ENCODE peak calls at places on chromosomes 1 and 21, in five cellular contexts. Q, K, G, N and M are unnamed samples.

GRCh38 chr1:27637052-27637451 is 2.1 kb upstream of the FGR start:
- DNase-seq in Q (no peak), K (no peak), G (no peak), N (peak), M (no peak)

GRCh38 chr21:44946254-44947041 is 6.6 kb downstream of the SLX9 start:
- DNase-seq in Q (no peak), K (no peak), G (no peak), N (no peak), M (no peak)

GRCh38 chr1:54153548-54154439 is 994 bp upstream of the CDCP2 start:
- DNase-seq in Q (peak), K (peak), G (peak), N (peak), M (peak)

GRCh38 chr1:231279081-231279480 is 38.1 kb downstream of the GNPAT start:
- DNase-seq in Q (peak), K (no peak), G (no peak), N (peak), M (peak)

GRCh38 chr1:192579319-192579738 is 3.8 kb downstream of the RGS1 start:
- DNase-seq in Q (peak), K (no peak), G (no peak), N (peak), M (peak)

GRCh38 chr1:25019351-25020172 is 89.5 kb upstream of the RUNX3 start:
- DNase-seq in Q (no peak), K (no peak), G (no peak), N (no peak), M (no peak)

GRCh38 chr1:160665330-160666078 is 18.7 kb upstream of the SLAMF1 start:
- DNase-seq in Q (peak), K (no peak), G (peak), N (no peak), M (no peak)

GRCh38 chr1:212465311-212465710 is 32.6 kb downstream of the NENF start:
- DNase-seq in Q (no peak), K (no peak), G (no peak), N (no peak), M (no peak)

GRCh38 chr1:248788327-248788726 is 32.8 kb upstream of the LYPD8 start:
- DNase-seq in Q (no peak), K (no peak), G (no peak), N (no peak), M (no peak)

GRCh38 chr1:168321945-168322344 is 41.3 kb downstream of the TBX19 start:
- DNase-seq in Q (peak), K (no peak), G (no peak), N (peak), M (peak)

GRCh38 chr1:35691080-35691479 is 27.6 kb downstream of the C1orf216 start:
- DNase-seq in Q (no peak), K (no peak), G (no peak), N (no peak), M (no peak)

GRCh38 chr1:1894354-1895049 is 3.6 kb upstream of the GNB1 start:
- DNase-seq in Q (no peak), K (peak), G (no peak), N (no peak), M (no peak)

GRCh38 chr1:200708769-200709168 is 29.9 kb upstream of the CAMSAP2 start:
- DNase-seq in Q (no peak), K (no peak), G (no peak), N (peak), M (no peak)

GRCh38 chr1:21869620-21870121 is 57.6 kb downstream of the LDLRAD2 start:
- DNase-seq in Q (peak), K (peak), G (peak), N (peak), M (peak)

GRCh38 chr1:199460933-199461332 is 566.6 kb upstream of the NR5A2 start:
- DNase-seq in Q (peak), K (no peak), G (no peak), N (peak), M (peak)

GRCh38 chr1:109923131-109923945 is 12.7 kb downstream of the CSF1 start:
- DNase-seq in Q (no peak), K (peak), G (no peak), N (no peak), M (no peak)

GRCh38 chr1:245262876-245263625 is 108.3 kb downstream of the KIF26B start:
- DNase-seq in Q (no peak), K (no peak), G (no peak), N (no peak), M (no peak)

GRCh38 chr1:19650416-19651140 is 6.5 kb downstream of the NBL1 start:
- DNase-seq in Q (peak), K (no peak), G (peak), N (no peak), M (no peak)

GRCh38 chr1:36453600-36454388 is 3.5 kb upstream of the OSCP1 start:
- DNase-seq in Q (no peak), K (no peak), G (no peak), N (no peak), M (no peak)

GRCh38 chr1:23402286-23403037 is 22.1 kb downstream of the TCEA3 start:
- DNase-seq in Q (no peak), K (peak), G (no peak), N (no peak), M (peak)

GRCh38 chr21:35256468-35256988 is 207.4 kb upstream of the RUNX1 start:
- DNase-seq in Q (peak), K (peak), G (peak), N (peak), M (peak)

GRCh38 chr1:201493757-201494617 is 12.9 kb downstream of the CSRP1 start:
- DNase-seq in Q (peak), K (no peak), G (peak), N (peak), M (peak)

GRCh38 chr1:235822685-235823084 is 44.0 kb downstream of the LYST start:
- DNase-seq in Q (peak), K (no peak), G (no peak), N (peak), M (no peak)

GRCh38 chr1:221912230-221912629 is 170.3 kb upstream of the DUSP10 start:
- DNase-seq in Q (no peak), K (no peak), G (no peak), N (peak), M (peak)

GRCh38 chr1:41810446-41810845 is 108.3 kb downstream of the HIVEP3 start:
- DNase-seq in Q (peak), K (peak), G (no peak), N (peak), M (peak)

GRCh38 chr1:178310685-178311105 is 186.1 kb downstream of the CLEC20A start:
- DNase-seq in Q (peak), K (no peak), G (no peak), N (peak), M (peak)

GRCh38 chr1:245058436-245058835 is 96.3 kb upstream of the KIF26B start:
- DNase-seq in Q (no peak), K (no peak), G (no peak), N (no peak), M (no peak)

GRCh38 chr1:25828491-25828890 is 8.7 kb downstream of the MTFR1L start:
- DNase-seq in Q (no peak), K (no peak), G (no peak), N (no peak), M (no peak)

GRCh38 chr1:153682730-153683129 is 4.2 kb downstream of the NPR1 start:
- DNase-seq in Q (no peak), K (no peak), G (no peak), N (no peak), M (no peak)

DNA sequence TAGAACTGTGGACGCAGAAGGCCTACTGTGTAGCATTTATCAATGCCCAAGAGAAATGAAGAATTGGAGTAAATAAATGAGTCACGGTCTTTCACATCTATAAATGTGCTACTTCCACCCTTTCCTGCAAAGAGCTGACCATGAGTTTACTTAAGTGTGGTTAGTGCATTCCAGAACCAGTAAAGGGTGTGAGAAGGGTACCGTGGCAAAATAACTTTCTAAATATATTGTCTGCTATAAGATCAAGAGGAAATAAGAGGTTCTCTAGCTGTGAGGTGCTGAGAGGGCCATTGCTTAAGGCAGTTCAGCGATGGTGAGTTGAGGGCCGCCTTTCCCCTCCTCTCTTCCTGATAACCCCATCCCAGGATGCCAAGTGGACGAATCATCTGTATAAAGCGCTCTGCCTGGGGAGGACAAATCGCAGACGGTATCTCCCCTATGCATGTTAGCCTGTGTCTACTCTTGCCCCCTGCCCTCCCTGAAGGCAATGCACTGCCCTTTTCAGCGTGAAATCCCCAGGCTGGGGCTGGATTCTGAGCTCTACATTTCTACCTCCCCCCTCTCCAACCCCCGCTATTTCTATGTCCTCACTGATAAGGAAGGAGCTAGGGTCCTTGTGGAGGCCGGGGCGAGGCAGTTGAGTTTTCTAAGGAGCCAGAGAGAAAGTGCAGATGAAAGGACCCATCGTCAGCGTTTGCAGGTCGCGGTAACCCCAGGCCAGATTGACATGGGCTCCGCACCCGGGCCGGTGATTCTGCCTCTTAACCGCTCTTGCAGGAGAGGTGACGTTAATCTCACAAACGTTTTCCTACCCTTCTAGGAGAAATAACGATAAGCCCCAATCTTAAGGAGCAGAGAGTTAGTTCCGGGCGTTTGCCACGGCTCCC is 1.5 kb upstream of the NCAM2 start:
- DNase-seq in Q (peak), K (no peak), G (no peak), N (peak), M (peak)
- H3K4me3 ChIP-seq in Q (peak), K (no peak), G (peak), N (no peak), M (peak)

GRCh38 chr1:45050931-45051748 is 39.1 kb downstream of the UROD start:
- DNase-seq in Q (no peak), K (no peak), G (no peak), N (no peak), M (no peak)
- H3K4me3 ChIP-seq in Q (no peak), K (no peak), G (no peak), N (no peak), M (no peak)

DNA sequence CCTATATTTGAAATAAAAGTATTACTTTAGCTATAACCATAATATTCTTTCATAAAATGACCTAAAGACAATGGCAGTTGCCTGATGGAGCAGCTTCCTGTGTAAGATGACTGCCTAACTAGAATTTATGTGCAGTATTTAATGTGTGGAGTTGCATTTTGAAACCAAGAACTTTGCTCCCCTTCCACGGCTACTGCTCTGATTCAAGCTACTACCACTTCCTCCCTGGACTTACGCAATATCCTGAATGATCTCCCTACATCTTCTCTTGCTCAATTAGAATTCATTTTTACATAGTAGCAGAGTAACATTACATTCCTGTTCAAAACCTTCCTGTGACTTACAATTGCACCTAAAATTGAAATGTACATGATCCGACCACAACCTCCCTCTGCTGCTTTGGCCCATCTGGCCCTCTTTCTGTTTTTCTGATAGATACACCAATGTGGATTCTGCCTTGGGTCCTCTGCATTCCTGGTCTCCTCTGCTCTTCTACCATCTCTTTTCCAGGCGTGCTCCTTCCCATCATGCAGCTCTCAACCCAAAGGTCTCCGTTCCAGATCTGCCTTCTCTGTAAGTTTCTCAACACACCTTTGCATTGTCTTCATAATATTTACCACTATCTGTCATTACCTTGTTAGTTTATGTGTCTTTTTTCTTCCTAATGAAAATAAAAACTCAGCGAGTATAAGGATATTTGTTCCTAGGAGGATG is 47.4 kb upstream of the USP25 start:
- DNase-seq in Q (peak), K (no peak), G (no peak), N (peak), M (peak)
- H3K4me3 ChIP-seq in Q (no peak), K (no peak), G (no peak), N (no peak), M (no peak)

GRCh38 chr1:94929351-94929814 is 2.5 kb upstream of the CNN3 start:
- DNase-seq in Q (no peak), K (peak), G (peak), N (no peak), M (no peak)
- H3K4me3 ChIP-seq in Q (peak), K (peak), G (no peak), N (no peak), M (peak)

GRCh38 chr1:151065089-151065645 is 5.0 kb downstream of the MLLT11 start:
- DNase-seq in Q (no peak), K (no peak), G (no peak), N (no peak), M (no peak)

GRCh38 chr1:151062738-151063371 is 2.7 kb downstream of the MLLT11 start:
- DNase-seq in Q (peak), K (no peak), G (peak), N (peak), M (peak)

GRCh38 chr1:151072224-151072623 is 1.7 kb downstream of the GABPB2 start:
- DNase-seq in Q (no peak), K (no peak), G (no peak), N (no peak), M (no peak)

GRCh38 chr1:151069103-151069486 is 1.5 kb upstream of the GABPB2 start:
- DNase-seq in Q (no peak), K (no peak), G (no peak), N (no peak), M (no peak)

DNA sequence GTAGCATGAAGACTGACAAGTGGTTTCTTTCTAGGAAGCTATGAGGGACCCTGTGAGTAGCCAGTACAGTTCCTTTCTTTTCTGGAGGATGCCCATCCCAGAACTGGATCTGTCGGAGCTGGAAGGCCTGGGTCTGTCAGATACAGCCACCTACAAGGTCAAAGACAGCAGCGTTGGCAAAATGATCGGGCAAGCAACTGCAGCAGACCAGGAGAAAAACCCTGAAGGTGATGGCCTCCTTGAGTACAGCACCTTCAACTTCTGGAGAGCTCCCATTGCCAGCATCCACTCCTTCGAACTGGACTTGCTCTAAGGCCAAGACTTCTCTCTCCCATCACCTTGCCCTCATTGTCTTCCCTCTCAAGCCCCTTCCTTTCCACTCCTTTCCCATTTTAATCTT is 3.4 kb upstream of the GABPB2 start:
- DNase-seq in Q (no peak), K (no peak), G (no peak), N (no peak), M (no peak)
- H3K4me3 ChIP-seq in Q (no peak), K (no peak), G (no peak), N (no peak), M (no peak)